ENCODE peak calls at places on chromosomes 5 and 9, in eight cellular contexts. O, G, K, B, V, Z, U and R are unnamed samples.

GRCh38 chr5:10876345-10876744 is 115.3 kb upstream of the DAP start:
- DNase-seq in O (no peak), G (no peak), K (no peak), B (no peak), V (no peak), Z (no peak), U (no peak), R (no peak)

GRCh38 chr5:61840354-61840753 is 465.7 kb upstream of the KIF2A start:
- DNase-seq in O (peak), G (no peak), K (no peak), B (no peak), V (no peak), Z (no peak), U (peak), R (peak)

GRCh38 chr5:145797336-145797735 is 37.8 kb downstream of the PRELID2 start:
- DNase-seq in O (no peak), G (no peak), K (no peak), B (no peak), V (no peak), Z (no peak), U (peak), R (no peak)

GRCh38 chr5:179489015-179489414 is 61.3 kb upstream of the RUFY1 start:
- DNase-seq in O (no peak), G (no peak), K (no peak), B (no peak), V (no peak), Z (no peak), U (no peak), R (no peak)

GRCh38 chr9:112180387-112180881 is 5.3 kb upstream of the SUSD1 start:
- DNase-seq in O (no peak), G (no peak), K (no peak), B (no peak), V (peak), Z (no peak), U (peak), R (no peak)

GRCh38 chr9:112341741-112342140 is 8.3 kb upstream of the PTBP3 start:
- DNase-seq in O (peak), G (no peak), K (no peak), B (no peak), V (no peak), Z (no peak), U (peak), R (no peak)

GRCh38 chr5:82894754-82895153 is 182.4 kb downstream of the TMEM167A start:
- DNase-seq in O (no peak), G (no peak), K (no peak), B (no peak), V (no peak), Z (no peak), U (no peak), R (no peak)

GRCh38 chr5:14250094-14250777 is 107.1 kb downstream of the TRIO start:
- DNase-seq in O (peak), G (no peak), K (no peak), B (peak), V (no peak), Z (peak), U (peak), R (no peak)

GRCh38 chr5:33468811-33469435 is 28.2 kb downstream of the TARS1 start:
- DNase-seq in O (no peak), G (no peak), K (no peak), B (no peak), V (no peak), Z (no peak), U (peak), R (no peak)

GRCh38 chr9:125558453-125559084 is 148.4 kb downstream of the MAPKAP1 start:
- DNase-seq in O (peak), G (peak), K (no peak), B (peak), V (peak), Z (peak), U (peak), R (peak)
- H3K9ac ChIP-seq in O (no peak), G (no peak), K (no peak), B (no peak), V (no peak), Z (no peak), U (peak), R (peak)

GRCh38 chr5:133487093-133487492 is 125.2 kb downstream of the FSTL4 start:
- DNase-seq in O (no peak), G (no peak), K (no peak), B (no peak), V (no peak), Z (no peak), U (no peak), R (no peak)
- H3K9ac ChIP-seq in O (no peak), G (no peak), K (no peak), B (no peak), V (no peak), Z (no peak), U (no peak), R (no peak)

GRCh38 chr9:6079386-6079785 is 64.0 kb upstream of the RANBP6 start:
- DNase-seq in O (peak), G (no peak), K (no peak), B (no peak), V (no peak), Z (no peak), U (no peak), R (no peak)
- H3K9ac ChIP-seq in O (peak), G (no peak), K (no peak), B (no peak), V (no peak), Z (no peak), U (peak), R (no peak)

DNA sequence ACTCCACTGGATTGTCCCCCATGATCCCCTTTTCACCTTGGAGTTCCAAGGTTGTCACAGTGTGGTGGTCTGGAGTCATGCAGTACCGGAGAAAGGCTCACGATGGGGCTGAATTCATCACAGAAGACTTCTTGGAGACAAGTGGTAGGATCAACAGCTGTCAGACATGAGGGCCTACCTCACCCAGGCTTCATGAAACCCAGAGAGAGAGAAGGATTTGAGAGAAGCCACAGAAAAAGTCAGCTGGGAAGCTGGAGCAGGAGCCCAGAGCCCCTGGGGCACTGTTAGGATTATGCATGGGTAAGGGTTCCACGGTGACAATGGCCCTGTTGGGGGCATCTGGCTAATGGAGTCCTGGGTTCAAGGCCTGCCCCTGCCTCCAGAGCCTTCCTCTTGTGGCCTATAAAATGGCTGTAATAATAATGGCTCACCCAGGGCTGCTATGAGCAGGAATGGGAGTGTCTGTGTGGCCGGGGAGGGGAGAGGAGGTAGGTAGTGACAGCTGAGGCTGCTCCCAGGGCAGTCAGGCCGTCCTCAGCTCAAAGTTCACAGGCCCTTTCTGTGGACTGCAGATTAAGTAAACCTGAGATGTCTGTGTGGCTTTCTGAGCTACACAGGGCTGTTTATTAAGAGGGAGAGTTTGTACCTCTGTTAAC is 910 bp downstream of the TRIM14 start:
- DNase-seq in O (peak), G (peak), K (no peak), B (peak), V (peak), Z (no peak), U (peak), R (no peak)
- H3K9ac ChIP-seq in O (no peak), G (peak), K (peak), B (no peak), V (peak), Z (no peak), U (peak), R (peak)

GRCh38 chr9:33124046-33124445 is 43.1 kb downstream of the B4GALT1 start:
- DNase-seq in O (no peak), G (no peak), K (no peak), B (no peak), V (no peak), Z (no peak), U (no peak), R (no peak)
- H3K9ac ChIP-seq in O (no peak), G (no peak), K (no peak), B (no peak), V (no peak), Z (no peak), U (no peak), R (no peak)

GRCh38 chr9:38391278-38392118 is 1.0 kb upstream of the ALDH1B1 start:
- DNase-seq in O (no peak), G (no peak), K (no peak), B (no peak), V (no peak), Z (no peak), U (no peak), R (no peak)
- H3K9ac ChIP-seq in O (no peak), G (peak), K (no peak), B (no peak), V (peak), Z (no peak), U (peak), R (no peak)

GRCh38 chr9:70093944-70094343 is 50.3 kb downstream of the MAMDC2 start:
- DNase-seq in O (no peak), G (no peak), K (no peak), B (no peak), V (no peak), Z (no peak), U (peak), R (no peak)
- H3K9ac ChIP-seq in O (no peak), G (no peak), K (no peak), B (no peak), V (no peak), Z (no peak), U (no peak), R (no peak)